ENCODE peak calls at places on chromosome 4, in four cellular contexts. M is AG10803, C is ovary, I is cardiac fibroblast. Z is an unnamed sample.

GRCh38 chr4:92122911-92123310 is 180.9 kb upstream of the GRID2 start:
- DNase-seq in M (no peak), C (no peak), I (no peak), Z (no peak)

GRCh38 chr4:42454755-42455154 is 57.5 kb downstream of the SHISA3 start:
- DNase-seq in M (no peak), C (no peak), I (peak; percentile 11), Z (no peak)

GRCh38 chr4:130023088-130023487 is 927.1 kb downstream of the C4orf33 start:
- DNase-seq in M (no peak), C (no peak), I (no peak), Z (no peak)

GRCh38 chr4:9384126-9384525 is 21.2 kb downstream of the USP17L30 start:
- DNase-seq in M (no peak), C (no peak), I (no peak), Z (no peak)

GRCh38 chr4:101451086-101451485 is 103.8 kb upstream of the PPP3CA start:
- DNase-seq in M (peak; percentile 3), C (no peak), I (no peak), Z (peak; percentile 68)

GRCh38 chr4:120765271-120765985 is 157.1 kb downstream of the PRDM5 start:
- DNase-seq in M (no peak), C (no peak), I (no peak), Z (no peak)

GRCh38 chr4:159105063-159105414 is 2.2 kb downstream of the RAPGEF2 start:
- DNase-seq in M (peak; percentile 8), C (no peak), I (peak; percentile 70), Z (peak; percentile 70)

GRCh38 chr4:124936427-124936826 is 223.9 kb upstream of the ANKRD50 start:
- DNase-seq in M (peak; percentile 66), C (no peak), I (peak; percentile 34), Z (peak; percentile 70)

GRCh38 chr4:176149680-176150079 is 45.7 kb downstream of the SPATA4 start:
- DNase-seq in M (peak; percentile 1), C (no peak), I (no peak), Z (no peak)

GRCh38 chr4:11439836-11440235 is 11.1 kb upstream of the HS3ST1 start:
- DNase-seq in M (no peak), C (no peak), I (no peak), Z (no peak)

GRCh38 chr4:15004701-15005301 is 2.5 kb downstream of the CPEB2 start:
- DNase-seq in M (peak; percentile 60), C (peak; percentile 81), I (peak; percentile 71), Z (peak; percentile 75)

GRCh38 chr4:142367326-142368188 is 478.5 kb downstream of the INPP4B start:
- DNase-seq in M (no peak), C (no peak), I (no peak), Z (no peak)

GRCh38 chr4:37685211-37685725 is 908 bp downstream of the RELL1 start:
- DNase-seq in M (peak; percentile 82), C (peak; percentile 51), I (peak; percentile 67), Z (peak; percentile 65)

GRCh38 chr4:10015140-10015753 is 6.0 kb downstream of the SLC2A9 start:
- DNase-seq in M (peak; percentile 38), C (peak; percentile 43), I (peak; percentile 79), Z (peak; percentile 10)

GRCh38 chr4:150722908-150723362 is 141.0 kb downstream of the MAB21L2 start:
- DNase-seq in M (no peak), C (peak; percentile 53), I (peak; percentile 91), Z (no peak)

GRCh38 chr4:19735012-19735411 is 516.7 kb upstream of the SLIT2 start:
- DNase-seq in M (peak; percentile 40), C (no peak), I (peak; percentile 65), Z (no peak)

GRCh38 chr4:151887151-151887815 is 126.5 kb upstream of the GATB start:
- DNase-seq in M (peak; percentile 31), C (no peak), I (peak; percentile 46), Z (peak; percentile 70)

GRCh38 chr4:46818604-46819003 is 90.4 kb downstream of the COX7B2 start:
- DNase-seq in M (no peak), C (no peak), I (no peak), Z (no peak)

GRCh38 chr4:5504486-5504885 is 203.9 kb downstream of the EVC2 start:
- DNase-seq in M (no peak), C (no peak), I (no peak), Z (no peak)

GRCh38 chr4:148090029-148090428 is 352.2 kb downstream of the NR3C2 start:
- DNase-seq in M (no peak), C (no peak), I (no peak), Z (no peak)

GRCh38 chr4:41455215-41455614 is 82.7 kb upstream of the LIMCH1 start:
- DNase-seq in M (no peak), C (no peak), I (no peak), Z (no peak)

GRCh38 chr4:176920694-176921093 is 128.0 kb upstream of the VEGFC start:
- DNase-seq in M (peak; percentile 40), C (no peak), I (peak; percentile 88), Z (peak; percentile 80)

GRCh38 chr4:35465096-35465495 is 779.2 kb downstream of the ARAP2 start:
- DNase-seq in M (no peak), C (no peak), I (no peak), Z (no peak)

DNA sequence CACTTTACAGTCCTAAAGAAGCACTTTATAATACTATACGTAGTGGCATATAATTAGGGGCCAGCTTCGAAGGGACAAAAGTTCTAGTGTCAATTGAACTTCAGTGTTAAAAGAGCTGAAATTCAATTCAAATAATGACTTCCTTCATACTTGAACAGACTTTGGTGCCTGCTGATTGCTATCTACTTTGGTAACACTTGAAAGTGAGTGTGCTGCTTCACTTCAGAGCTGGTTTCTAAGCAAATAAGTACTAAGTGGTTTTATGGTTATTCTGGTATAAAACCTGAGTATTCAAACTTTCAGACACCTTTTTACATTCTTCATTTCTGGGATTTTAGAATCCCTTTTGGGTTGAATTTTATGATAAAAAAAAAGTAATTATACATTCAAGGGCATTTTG is 107.0 kb downstream of the SLC4A4 start:
- DNase-seq in M (no peak), C (no peak), I (no peak), Z (no peak)
- H3K4me3 ChIP-seq in M (no peak overlapping the region), C (no peak overlapping the region), I (no peak overlapping the region), Z (no peak overlapping the region)

DNA sequence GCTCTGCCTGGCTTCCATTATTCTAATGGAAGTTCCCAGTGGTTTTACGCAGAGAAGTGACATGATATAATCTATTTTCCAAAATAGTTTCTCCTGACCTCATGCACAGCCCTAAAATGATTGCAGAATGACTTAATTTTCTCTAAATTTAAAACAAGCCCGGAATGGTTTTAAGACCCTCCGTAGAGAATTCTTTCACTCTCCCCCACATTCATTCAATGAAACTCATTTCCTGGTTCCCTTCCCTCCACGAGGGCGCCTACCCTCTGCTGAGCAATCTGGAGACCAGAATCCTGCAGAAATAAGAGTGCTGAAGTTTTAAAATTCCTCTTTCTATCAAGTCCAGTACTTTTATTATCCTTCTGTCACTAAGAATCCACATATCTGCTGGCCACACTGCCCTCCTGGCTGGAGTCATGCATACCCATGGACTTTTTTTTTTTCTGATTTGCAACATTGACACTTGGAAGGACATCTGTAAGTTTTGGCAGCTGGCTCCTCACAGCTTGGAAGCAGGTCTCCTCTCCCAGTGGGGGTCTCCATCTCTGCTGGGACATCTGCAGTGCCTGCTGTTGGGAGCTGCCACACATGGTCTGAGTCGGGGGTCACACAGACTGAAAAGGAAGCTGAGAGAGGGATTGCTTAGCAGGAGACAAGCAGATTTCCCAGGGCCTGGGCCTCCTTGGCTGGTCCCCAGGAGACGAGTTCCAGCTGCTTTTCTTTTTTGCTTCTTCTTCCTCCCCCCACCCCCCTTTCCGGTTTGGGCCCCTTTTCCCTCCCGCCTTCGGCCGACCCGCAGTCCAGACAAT is 86.1 kb downstream of the SOWAHB start:
- DNase-seq in M (peak; percentile 88), C (peak; percentile 50), I (peak; percentile 64), Z (peak; percentile 88)
- TF ChIP-seq CTCF in M (peak; percentile 30), C (no peak), I (no peak), Z (no peak)

GRCh38 chr4:138707746-138708145 is 307.8 kb upstream of the NOCT start:
- DNase-seq in M (no peak), C (no peak), I (peak; percentile 43), Z (no peak)
- H3K4me3 ChIP-seq in M (no peak overlapping the region), C (no peak overlapping the region), I (no peak overlapping the region), Z (no peak overlapping the region)

GRCh38 chr4:166498541-166498940 is 625.5 kb downstream of the TLL1 start:
- DNase-seq in M (no peak), C (no peak), I (peak; percentile 14), Z (no peak)

GRCh38 chr4:166506051-166506450 is 633.0 kb downstream of the TLL1 start:
- DNase-seq in M (no peak), C (no peak), I (no peak), Z (no peak)

GRCh38 chr4:166502660-166503059 is 629.6 kb downstream of the TLL1 start:
- DNase-seq in M (no peak), C (no peak), I (no peak), Z (no peak)

GRCh38 chr4:166499820-166500219 is 626.8 kb downstream of the TLL1 start:
- DNase-seq in M (no peak), C (no peak), I (peak; percentile 14), Z (no peak)

GRCh38 chr4:166501941-166502382 is 628.9 kb downstream of the TLL1 start:
- DNase-seq in M (no peak), C (no peak), I (peak; percentile 66), Z (no peak)
- TF ChIP-seq CTCF in M (peak; percentile 19), C (no peak), I (peak; percentile 82), Z (peak; percentile 52)

GRCh38 chr4:145820407-145820806 is 118.2 kb downstream of the ZNF827 start:
- DNase-seq in M (no peak), C (no peak), I (no peak), Z (no peak)
- H3K4me3 ChIP-seq in M (no peak overlapping the region), C (no peak overlapping the region), I (no peak overlapping the region), Z (no peak overlapping the region)

GRCh38 chr4:3406021-3406420 is 35.7 kb upstream of the HGFAC start:
- DNase-seq in M (no peak), C (no peak), I (no peak), Z (no peak)

GRCh38 chr4:3405176-3405575 is 36.6 kb upstream of the HGFAC start:
- DNase-seq in M (no peak), C (no peak), I (no peak), Z (no peak)

GRCh38 chr4:3403104-3403906 is 38.5 kb upstream of the HGFAC start:
- DNase-seq in M (no peak), C (no peak), I (no peak), Z (no peak)

GRCh38 chr4:3406431-3406830 is 35.3 kb upstream of the HGFAC start:
- DNase-seq in M (no peak), C (no peak), I (no peak), Z (no peak)

GRCh38 chr4:3404546-3404945 is 37.2 kb upstream of the HGFAC start:
- DNase-seq in M (no peak), C (no peak), I (no peak), Z (no peak)
- TF ChIP-seq CTCF in M (no peak), C (no peak), I (no peak), Z (no peak)

GRCh38 chr4:88008133-88008621 is 742 bp downstream of the PKD2 start:
- DNase-seq in M (peak; percentile 50), C (peak; percentile 41), I (peak; percentile 58), Z (peak; percentile 42)

GRCh38 chr4:88009871-88010270 is 2.4 kb downstream of the PKD2 start:
- DNase-seq in M (no peak), C (no peak), I (no peak), Z (peak; percentile 10)

GRCh38 chr4:88006956-88007303 is 505 bp upstream of the PKD2 start:
- DNase-seq in M (no peak), C (peak; percentile 35), I (peak; percentile 25), Z (peak; percentile 32)

GRCh38 chr4:88007304-88008132 is at the start of gene PKD2:
- DNase-seq in M (peak; percentile 81), C (peak; percentile 87), I (peak; percentile 68), Z (peak; percentile 80)

GRCh38 chr4:88008624-88009235 is 1.3 kb downstream of the PKD2 start:
- DNase-seq in M (peak; percentile 38), C (no peak), I (peak; percentile 47), Z (peak; percentile 37)
- H3K4me3 ChIP-seq in M (peak overlapping the region; percentile 78), C (peak overlapping the region; percentile 94), I (peak overlapping the region; percentile 75), Z (peak overlapping the region; percentile 54)